ENCODE peak calls at places on chromosomes 5 and 9, in ten cellular contexts. One of them, this sample, is unnamed.

GRCh38 chr9:33434317-33435105 is 12.9 kb downstream of the AQP3 start:
- DNase-seq in tibial artery: no peak
- DNase-seq in stomach: no peak
- DNase-seq in tibial nerve: no peak
- DNase-seq in HepG2: no peak
- DNase-seq in IMR-90: no peak
- DNase-seq in pancreas: no peak
- DNase-seq in CD8-positive, alpha-beta memory T cell: no peak
- DNase-seq in psoas muscle: no peak
- DNase-seq in HCT116: no peak
- DNase-seq in this sample: no peak

GRCh38 chr5:171623551-171624097 is 162.0 kb upstream of the SMIM23 start:
- DNase-seq in tibial artery: no peak
- DNase-seq in stomach: no peak
- DNase-seq in tibial nerve: no peak
- DNase-seq in HepG2: peak; percentile 75
- DNase-seq in IMR-90: no peak
- DNase-seq in pancreas: no peak
- DNase-seq in CD8-positive, alpha-beta memory T cell: no peak
- DNase-seq in psoas muscle: no peak
- DNase-seq in HCT116: no peak
- DNase-seq in this sample: no peak

GRCh38 chr5:150645070-150645700 is 4.7 kb downstream of the SYNPO start:
- DNase-seq in tibial artery: peak; percentile 73
- DNase-seq in stomach: no peak
- DNase-seq in tibial nerve: peak; percentile 57
- DNase-seq in HepG2: no peak
- DNase-seq in IMR-90: peak; percentile 71
- DNase-seq in pancreas: peak; percentile 60
- DNase-seq in CD8-positive, alpha-beta memory T cell: no peak
- DNase-seq in psoas muscle: peak; percentile 87
- DNase-seq in HCT116: no peak
- DNase-seq in this sample: peak; percentile 78

GRCh38 chr5:150105898-150106615 is 19.7 kb upstream of the CSF1R start:
- DNase-seq in tibial artery: no peak
- DNase-seq in stomach: peak; percentile 21
- DNase-seq in tibial nerve: no peak
- DNase-seq in HepG2: no peak
- DNase-seq in IMR-90: no peak
- DNase-seq in pancreas: no peak
- DNase-seq in CD8-positive, alpha-beta memory T cell: no peak
- DNase-seq in psoas muscle: no peak
- DNase-seq in HCT116: no peak
- DNase-seq in this sample: no peak

GRCh38 chr9:114791736-114792135 is 14.1 kb downstream of the TNFSF15 start:
- DNase-seq in tibial artery: no peak
- DNase-seq in stomach: no peak
- DNase-seq in tibial nerve: no peak
- DNase-seq in HepG2: no peak
- DNase-seq in IMR-90: no peak
- DNase-seq in pancreas: no peak
- DNase-seq in CD8-positive, alpha-beta memory T cell: no peak
- DNase-seq in psoas muscle: no peak
- DNase-seq in HCT116: no peak
- DNase-seq in this sample: no peak

GRCh38 chr5:150320048-150320555 is 17.4 kb upstream of the ARSI start:
- DNase-seq in tibial artery: peak; percentile 89
- DNase-seq in stomach: peak; percentile 30
- DNase-seq in tibial nerve: peak; percentile 69
- DNase-seq in HepG2: no peak
- DNase-seq in IMR-90: peak; percentile 78
- DNase-seq in pancreas: no peak
- DNase-seq in CD8-positive, alpha-beta memory T cell: no peak
- DNase-seq in psoas muscle: peak; percentile 82
- DNase-seq in HCT116: no peak
- DNase-seq in this sample: peak; percentile 56

GRCh38 chr5:62093981-62094380 is 212.0 kb upstream of the KIF2A start:
- DNase-seq in tibial artery: no peak
- DNase-seq in stomach: no peak
- DNase-seq in tibial nerve: no peak
- DNase-seq in HepG2: no peak
- DNase-seq in IMR-90: peak; percentile 7
- DNase-seq in pancreas: no peak
- DNase-seq in CD8-positive, alpha-beta memory T cell: no peak
- DNase-seq in psoas muscle: no peak
- DNase-seq in HCT116: no peak
- DNase-seq in this sample: no peak

GRCh38 chr9:69817202-69817601 is 3.4 kb upstream of the CFAP95 start:
- DNase-seq in tibial artery: no peak
- DNase-seq in stomach: no peak
- DNase-seq in tibial nerve: no peak
- DNase-seq in HepG2: no peak
- DNase-seq in IMR-90: no peak
- DNase-seq in pancreas: no peak
- DNase-seq in CD8-positive, alpha-beta memory T cell: no peak
- DNase-seq in psoas muscle: no peak
- DNase-seq in HCT116: no peak
- DNase-seq in this sample: no peak

GRCh38 chr5:59665086-59665831 is 228.3 kb downstream of the PDE4D start:
- DNase-seq in tibial artery: no peak
- DNase-seq in stomach: no peak
- DNase-seq in tibial nerve: no peak
- DNase-seq in HepG2: no peak
- DNase-seq in IMR-90: no peak
- DNase-seq in pancreas: no peak
- DNase-seq in CD8-positive, alpha-beta memory T cell: no peak
- DNase-seq in psoas muscle: no peak
- DNase-seq in HCT116: no peak
- DNase-seq in this sample: no peak

GRCh38 chr9:4382722-4383317 is 83.0 kb upstream of the GLIS3 start:
- DNase-seq in tibial artery: no peak
- DNase-seq in stomach: no peak
- DNase-seq in tibial nerve: no peak
- DNase-seq in HepG2: no peak
- DNase-seq in IMR-90: peak; percentile 23
- DNase-seq in pancreas: no peak
- DNase-seq in CD8-positive, alpha-beta memory T cell: no peak
- DNase-seq in psoas muscle: no peak
- DNase-seq in HCT116: peak; percentile 23
- DNase-seq in this sample: no peak

GRCh38 chr5:174329738-174330137 is 284.2 kb downstream of the NSG2 start:
- DNase-seq in tibial artery: no peak
- DNase-seq in stomach: no peak
- DNase-seq in tibial nerve: no peak
- DNase-seq in HepG2: no peak
- DNase-seq in IMR-90: peak; percentile 49
- DNase-seq in pancreas: no peak
- DNase-seq in CD8-positive, alpha-beta memory T cell: no peak
- DNase-seq in psoas muscle: no peak
- DNase-seq in HCT116: no peak
- DNase-seq in this sample: no peak

GRCh38 chr5:98791928-98792580 is 18.6 kb downstream of the RGMB start:
- DNase-seq in tibial artery: no peak
- DNase-seq in stomach: no peak
- DNase-seq in tibial nerve: no peak
- DNase-seq in HepG2: no peak
- DNase-seq in IMR-90: no peak
- DNase-seq in pancreas: no peak
- DNase-seq in CD8-positive, alpha-beta memory T cell: no peak
- DNase-seq in psoas muscle: no peak
- DNase-seq in HCT116: no peak
- DNase-seq in this sample: no peak

DNA sequence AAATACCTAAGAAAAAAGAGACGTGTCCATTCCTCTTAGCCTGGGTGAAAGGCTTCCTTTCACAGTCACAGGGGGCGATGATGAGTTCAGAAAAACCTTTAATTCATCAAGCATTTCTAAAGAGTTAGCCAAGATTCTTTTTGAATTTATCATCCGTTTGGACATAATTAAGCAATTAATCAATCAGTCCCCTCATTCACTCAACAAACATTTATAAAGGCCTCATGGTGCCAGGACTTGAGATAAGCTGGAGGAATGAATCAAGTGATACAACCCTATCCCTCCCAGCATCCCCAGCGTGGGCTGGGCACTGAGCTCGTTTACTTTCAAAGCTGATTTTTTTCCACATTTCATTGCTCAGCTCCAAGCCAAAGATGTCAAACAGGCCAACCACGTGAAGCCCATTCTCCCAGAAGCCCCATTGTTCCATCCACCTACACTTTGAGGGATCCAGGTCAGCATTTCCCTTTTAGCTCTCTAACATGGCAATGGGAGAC is 140.5 kb downstream of the SLIT3 start:
- DNase-seq in tibial artery: peak; percentile 61
- DNase-seq in stomach: no peak
- DNase-seq in tibial nerve: no peak
- DNase-seq in HepG2: no peak
- DNase-seq in IMR-90: no peak
- DNase-seq in pancreas: no peak
- DNase-seq in CD8-positive, alpha-beta memory T cell: no peak
- DNase-seq in psoas muscle: no peak
- DNase-seq in HCT116: no peak
- DNase-seq in this sample: no peak
- H3K4me3 ChIP-seq in tibial artery: peak overlapping the region; percentile 13
- H3K4me3 ChIP-seq in stomach: no peak overlapping the region
- H3K4me3 ChIP-seq in tibial nerve: no peak overlapping the region
- H3K4me3 ChIP-seq in HepG2: no peak overlapping the region
- H3K4me3 ChIP-seq in IMR-90: no peak overlapping the region
- H3K4me3 ChIP-seq in pancreas: no peak overlapping the region
- H3K4me3 ChIP-seq in CD8-positive, alpha-beta memory T cell: no peak overlapping the region
- H3K4me3 ChIP-seq in psoas muscle: no peak overlapping the region
- H3K4me3 ChIP-seq in HCT116: no peak overlapping the region
- H3K4me3 ChIP-seq in this sample: no peak overlapping the region

DNA sequence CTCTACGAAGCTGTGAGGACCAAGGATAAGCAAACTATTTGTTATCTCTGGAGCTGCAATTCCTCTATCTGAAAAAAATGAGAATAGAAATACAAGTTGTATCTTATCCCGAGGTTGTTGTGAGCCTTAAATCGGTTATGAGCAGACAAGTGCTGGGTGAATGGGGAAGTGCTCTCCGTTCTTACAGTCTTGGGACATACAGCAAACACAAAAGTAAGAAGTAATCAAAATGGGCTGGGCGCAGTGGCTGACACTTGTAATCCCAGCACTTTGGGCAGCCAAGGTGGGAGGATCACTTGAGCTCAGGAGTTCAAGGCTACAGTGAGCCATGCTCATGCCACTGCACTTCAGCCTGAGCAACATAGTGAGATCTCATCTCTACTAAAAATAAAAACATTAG is 31.7 kb downstream of the ITK start:
- DNase-seq in tibial artery: no peak
- DNase-seq in stomach: no peak
- DNase-seq in tibial nerve: no peak
- DNase-seq in HepG2: no peak
- DNase-seq in IMR-90: no peak
- DNase-seq in pancreas: no peak
- DNase-seq in CD8-positive, alpha-beta memory T cell: no peak
- DNase-seq in psoas muscle: no peak
- DNase-seq in HCT116: no peak
- DNase-seq in this sample: no peak
- H3K27ac ChIP-seq in tibial artery: no peak overlapping the region
- H3K27ac ChIP-seq in stomach: no peak overlapping the region
- H3K27ac ChIP-seq in tibial nerve: no peak overlapping the region
- H3K27ac ChIP-seq in HepG2: no peak overlapping the region
- H3K27ac ChIP-seq in IMR-90: no peak overlapping the region
- H3K27ac ChIP-seq in pancreas: no peak overlapping the region
- H3K27ac ChIP-seq in CD8-positive, alpha-beta memory T cell: no peak overlapping the region
- H3K27ac ChIP-seq in psoas muscle: no peak overlapping the region
- H3K27ac ChIP-seq in HCT116: no peak overlapping the region
- H3K27ac ChIP-seq in this sample: no peak overlapping the region

GRCh38 chr5:142063878-142064331 is 44.7 kb upstream of the NDFIP1 start:
- DNase-seq in tibial artery: peak; percentile 88
- DNase-seq in stomach: peak; percentile 39
- DNase-seq in tibial nerve: peak; percentile 78
- DNase-seq in HepG2: peak; percentile 44
- DNase-seq in IMR-90: peak; percentile 61
- DNase-seq in pancreas: peak; percentile 60
- DNase-seq in CD8-positive, alpha-beta memory T cell: peak; percentile 63
- DNase-seq in psoas muscle: peak; percentile 85
- DNase-seq in HCT116: no peak
- DNase-seq in this sample: peak; percentile 75
- H3K4me3 ChIP-seq in tibial artery: peak overlapping the region; percentile 1
- H3K4me3 ChIP-seq in stomach: no peak overlapping the region
- H3K4me3 ChIP-seq in tibial nerve: no peak overlapping the region
- H3K4me3 ChIP-seq in HepG2: no peak overlapping the region
- H3K4me3 ChIP-seq in IMR-90: peak overlapping the region; percentile 8
- H3K4me3 ChIP-seq in pancreas: no peak overlapping the region
- H3K4me3 ChIP-seq in CD8-positive, alpha-beta memory T cell: no peak overlapping the region
- H3K4me3 ChIP-seq in psoas muscle: peak overlapping the region; percentile 51
- H3K4me3 ChIP-seq in HCT116: no peak overlapping the region
- H3K4me3 ChIP-seq in this sample: peak overlapping the region; percentile 54

GRCh38 chr9:107106416-107106815 is 176.7 kb upstream of the RAD23B start:
- DNase-seq in tibial artery: no peak
- DNase-seq in stomach: no peak
- DNase-seq in tibial nerve: no peak
- DNase-seq in HepG2: no peak
- DNase-seq in IMR-90: no peak
- DNase-seq in pancreas: no peak
- DNase-seq in CD8-positive, alpha-beta memory T cell: no peak
- DNase-seq in psoas muscle: no peak
- DNase-seq in HCT116: no peak
- DNase-seq in this sample: no peak

GRCh38 chr9:107109324-107109723 is 173.8 kb upstream of the RAD23B start:
- DNase-seq in tibial artery: no peak
- DNase-seq in stomach: no peak
- DNase-seq in tibial nerve: no peak
- DNase-seq in HepG2: no peak
- DNase-seq in IMR-90: no peak
- DNase-seq in pancreas: no peak
- DNase-seq in CD8-positive, alpha-beta memory T cell: no peak
- DNase-seq in psoas muscle: no peak
- DNase-seq in HCT116: no peak
- DNase-seq in this sample: no peak

GRCh38 chr9:107112707-107113243 is 170.3 kb upstream of the RAD23B start:
- DNase-seq in tibial artery: no peak
- DNase-seq in stomach: no peak
- DNase-seq in tibial nerve: no peak
- DNase-seq in HepG2: no peak
- DNase-seq in IMR-90: no peak
- DNase-seq in pancreas: no peak
- DNase-seq in CD8-positive, alpha-beta memory T cell: no peak
- DNase-seq in psoas muscle: no peak
- DNase-seq in HCT116: no peak
- DNase-seq in this sample: no peak

GRCh38 chr9:107105784-107106183 is 177.3 kb upstream of the RAD23B start:
- DNase-seq in tibial artery: no peak
- DNase-seq in stomach: no peak
- DNase-seq in tibial nerve: no peak
- DNase-seq in HepG2: no peak
- DNase-seq in IMR-90: no peak
- DNase-seq in pancreas: no peak
- DNase-seq in CD8-positive, alpha-beta memory T cell: no peak
- DNase-seq in psoas muscle: no peak
- DNase-seq in HCT116: no peak
- DNase-seq in this sample: no peak

DNA sequence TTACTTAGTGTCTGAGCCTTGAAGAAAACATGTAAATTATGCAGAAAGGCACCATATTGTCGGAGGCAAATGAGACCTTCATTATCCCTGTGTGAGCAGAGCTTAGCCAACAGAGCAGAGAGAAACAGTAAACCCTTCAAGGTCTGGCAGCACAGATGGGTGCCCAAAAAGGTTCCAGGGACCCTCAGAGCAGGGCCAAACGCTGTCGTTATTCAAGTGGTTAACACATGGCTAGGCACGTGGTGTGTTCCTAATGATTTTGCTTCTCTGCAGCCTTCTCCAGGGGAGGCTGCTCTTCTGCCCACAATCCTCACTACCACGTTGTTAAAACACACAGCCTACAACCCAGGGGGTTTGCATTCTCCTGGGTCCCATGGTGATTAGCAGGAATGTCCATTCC is 174.7 kb upstream of the RAD23B start:
- DNase-seq in tibial artery: no peak
- DNase-seq in stomach: no peak
- DNase-seq in tibial nerve: no peak
- DNase-seq in HepG2: no peak
- DNase-seq in IMR-90: no peak
- DNase-seq in pancreas: no peak
- DNase-seq in CD8-positive, alpha-beta memory T cell: no peak
- DNase-seq in psoas muscle: no peak
- DNase-seq in HCT116: no peak
- DNase-seq in this sample: no peak
- H3K27ac ChIP-seq in tibial artery: no peak overlapping the region
- H3K27ac ChIP-seq in stomach: no peak overlapping the region
- H3K27ac ChIP-seq in tibial nerve: no peak overlapping the region
- H3K27ac ChIP-seq in HepG2: no peak overlapping the region
- H3K27ac ChIP-seq in IMR-90: no peak overlapping the region
- H3K27ac ChIP-seq in pancreas: no peak overlapping the region
- H3K27ac ChIP-seq in CD8-positive, alpha-beta memory T cell: no peak overlapping the region
- H3K27ac ChIP-seq in psoas muscle: no peak overlapping the region
- H3K27ac ChIP-seq in HCT116: no peak overlapping the region
- H3K27ac ChIP-seq in this sample: no peak overlapping the region

This sample was measured in left ventricle myocardium inferior.